ENCODE peak calls at places on chromosomes 1 and 21, in six cellular contexts. One of them, this sample, is unnamed.

GRCh38 chr21:37562920-37563640 is 196.5 kb downstream of the DYRK1A start:
- DNase-seq in sciatic nerve: no peak
- DNase-seq in Peyer's patch: no peak
- DNase-seq in thyroid gland: peak; percentile 41
- DNase-seq in AG08395: peak; percentile 10
- DNase-seq in lung: no peak
- DNase-seq in this sample: no peak

GRCh38 chr1:174580801-174581200 is 133.0 kb downstream of the GPR52 start:
- DNase-seq in sciatic nerve: no peak
- DNase-seq in Peyer's patch: no peak
- DNase-seq in thyroid gland: no peak
- DNase-seq in AG08395: no peak
- DNase-seq in lung: no peak
- DNase-seq in this sample: no peak

GRCh38 chr21:32347887-32348450 is 44.8 kb downstream of the URB1 start:
- DNase-seq in sciatic nerve: no peak
- DNase-seq in Peyer's patch: no peak
- DNase-seq in thyroid gland: no peak
- DNase-seq in AG08395: no peak
- DNase-seq in lung: no peak
- DNase-seq in this sample: no peak

GRCh38 chr1:200610846-200611245 is 9.7 kb downstream of the KIF14 start:
- DNase-seq in sciatic nerve: no peak
- DNase-seq in Peyer's patch: no peak
- DNase-seq in thyroid gland: no peak
- DNase-seq in AG08395: peak; percentile 61
- DNase-seq in lung: no peak
- DNase-seq in this sample: no peak

GRCh38 chr1:86138746-86139145 is 17.8 kb downstream of the COL24A1 start:
- DNase-seq in sciatic nerve: no peak
- DNase-seq in Peyer's patch: no peak
- DNase-seq in thyroid gland: no peak
- DNase-seq in AG08395: no peak
- DNase-seq in lung: no peak
- DNase-seq in this sample: no peak

GRCh38 chr1:100448371-100448770 is 89.6 kb upstream of the GPR88 start:
- DNase-seq in sciatic nerve: no peak
- DNase-seq in Peyer's patch: no peak
- DNase-seq in thyroid gland: no peak
- DNase-seq in AG08395: no peak
- DNase-seq in lung: no peak
- DNase-seq in this sample: no peak

GRCh38 chr1:248837045-248837793 is 805 bp upstream of the ZNF672 start:
- DNase-seq in sciatic nerve: peak; percentile 39
- DNase-seq in Peyer's patch: no peak
- DNase-seq in thyroid gland: no peak
- DNase-seq in AG08395: no peak
- DNase-seq in lung: no peak
- DNase-seq in this sample: no peak

GRCh38 chr1:16267690-16268180 is 30.8 kb upstream of the CPLANE2 start:
- DNase-seq in sciatic nerve: no peak
- DNase-seq in Peyer's patch: no peak
- DNase-seq in thyroid gland: no peak
- DNase-seq in AG08395: no peak
- DNase-seq in lung: no peak
- DNase-seq in this sample: no peak

GRCh38 chr1:102837551-102837950 is 270.8 kb downstream of the COL11A1 start:
- DNase-seq in sciatic nerve: no peak
- DNase-seq in Peyer's patch: no peak
- DNase-seq in thyroid gland: no peak
- DNase-seq in AG08395: no peak
- DNase-seq in lung: no peak
- DNase-seq in this sample: no peak

GRCh38 chr1:228983661-228984060 is 248.4 kb downstream of the RHOU start:
- DNase-seq in sciatic nerve: no peak
- DNase-seq in Peyer's patch: peak; percentile 4
- DNase-seq in thyroid gland: no peak
- DNase-seq in AG08395: no peak
- DNase-seq in lung: no peak
- DNase-seq in this sample: no peak

GRCh38 chr1:39410915-39411436 is 80.5 kb upstream of the BMP8A start:
- DNase-seq in sciatic nerve: peak; percentile 78
- DNase-seq in Peyer's patch: peak; percentile 60
- DNase-seq in thyroid gland: peak; percentile 97
- DNase-seq in AG08395: peak; percentile 85
- DNase-seq in lung: peak; percentile 90
- DNase-seq in this sample: no peak

GRCh38 chr1:61287734-61288133 is 205.4 kb downstream of the NFIA start:
- DNase-seq in sciatic nerve: no peak
- DNase-seq in Peyer's patch: no peak
- DNase-seq in thyroid gland: no peak
- DNase-seq in AG08395: peak; percentile 7
- DNase-seq in lung: no peak
- DNase-seq in this sample: no peak

GRCh38 chr1:25837253-25837875 is 17.6 kb downstream of the MTFR1L start:
- DNase-seq in sciatic nerve: no peak
- DNase-seq in Peyer's patch: no peak
- DNase-seq in thyroid gland: no peak
- DNase-seq in AG08395: no peak
- DNase-seq in lung: no peak
- DNase-seq in this sample: no peak

GRCh38 chr1:151310986-151311385 is 16.2 kb downstream of the PI4KB start:
- DNase-seq in sciatic nerve: no peak
- DNase-seq in Peyer's patch: no peak
- DNase-seq in thyroid gland: no peak
- DNase-seq in AG08395: no peak
- DNase-seq in lung: no peak
- DNase-seq in this sample: no peak

GRCh38 chr1:6491966-6492365 is 499 bp upstream of the PLEKHG5 start:
- DNase-seq in sciatic nerve: no peak
- DNase-seq in Peyer's patch: no peak
- DNase-seq in thyroid gland: no peak
- DNase-seq in AG08395: no peak
- DNase-seq in lung: no peak
- DNase-seq in this sample: no peak

GRCh38 chr1:153415850-153416570 is at the start of gene S100A7A:
- DNase-seq in sciatic nerve: no peak
- DNase-seq in Peyer's patch: no peak
- DNase-seq in thyroid gland: no peak
- DNase-seq in AG08395: no peak
- DNase-seq in lung: no peak
- DNase-seq in this sample: no peak

GRCh38 chr1:196105901-196106300 is 502.3 kb downstream of the KCNT2 start:
- DNase-seq in sciatic nerve: no peak
- DNase-seq in Peyer's patch: no peak
- DNase-seq in thyroid gland: no peak
- DNase-seq in AG08395: no peak
- DNase-seq in lung: no peak
- DNase-seq in this sample: no peak

GRCh38 chr1:48916121-48917069 is 139.7 kb upstream of the BEND5 start:
- DNase-seq in sciatic nerve: no peak
- DNase-seq in Peyer's patch: no peak
- DNase-seq in thyroid gland: peak; percentile 2
- DNase-seq in AG08395: peak; percentile 77
- DNase-seq in lung: no peak
- DNase-seq in this sample: no peak

GRCh38 chr1:154404511-154404931 is 622 bp upstream of the IL6R start:
- DNase-seq in sciatic nerve: peak; percentile 55
- DNase-seq in Peyer's patch: no peak
- DNase-seq in thyroid gland: no peak
- DNase-seq in AG08395: no peak
- DNase-seq in lung: no peak
- DNase-seq in this sample: no peak

GRCh38 chr1:81121324-81121723 is 679.4 kb upstream of the ADGRL2 start:
- DNase-seq in sciatic nerve: no peak
- DNase-seq in Peyer's patch: no peak
- DNase-seq in thyroid gland: no peak
- DNase-seq in AG08395: no peak
- DNase-seq in lung: no peak
- DNase-seq in this sample: no peak

GRCh38 chr1:183267646-183268431 is 81.8 kb downstream of the LAMC2 start:
- DNase-seq in sciatic nerve: no peak
- DNase-seq in Peyer's patch: no peak
- DNase-seq in thyroid gland: no peak
- DNase-seq in AG08395: peak; percentile 87
- DNase-seq in lung: no peak
- DNase-seq in this sample: no peak

GRCh38 chr1:205321109-205321958 is at the start of gene NUAK2:
- DNase-seq in sciatic nerve: peak; percentile 93
- DNase-seq in Peyer's patch: peak; percentile 98
- DNase-seq in thyroid gland: peak; percentile 99
- DNase-seq in AG08395: peak; percentile 92
- DNase-seq in lung: peak; percentile 94
- DNase-seq in this sample: no peak

GRCh38 chr1:76861149-76861548 is 6.1 kb upstream of the ST6GALNAC5 start:
- DNase-seq in sciatic nerve: no peak
- DNase-seq in Peyer's patch: no peak
- DNase-seq in thyroid gland: no peak
- DNase-seq in AG08395: no peak
- DNase-seq in lung: no peak
- DNase-seq in this sample: no peak

GRCh38 chr1:39196244-39197215 is 8.0 kb upstream of the MACF1 start:
- DNase-seq in sciatic nerve: no peak
- DNase-seq in Peyer's patch: no peak
- DNase-seq in thyroid gland: no peak
- DNase-seq in AG08395: peak; percentile 44
- DNase-seq in lung: no peak
- DNase-seq in this sample: no peak

GRCh38 chr21:44881586-44881939 is 8.1 kb upstream of the PTTG1IP start:
- DNase-seq in sciatic nerve: no peak
- DNase-seq in Peyer's patch: no peak
- DNase-seq in thyroid gland: peak; percentile 81
- DNase-seq in AG08395: no peak
- DNase-seq in lung: no peak
- DNase-seq in this sample: peak; percentile 43

GRCh38 chr1:231460614-231461013 is 38.5 kb upstream of the EGLN1 start:
- DNase-seq in sciatic nerve: no peak
- DNase-seq in Peyer's patch: no peak
- DNase-seq in thyroid gland: no peak
- DNase-seq in AG08395: no peak
- DNase-seq in lung: no peak
- DNase-seq in this sample: no peak

GRCh38 chr1:228450200-228450599 is 33.5 kb upstream of the TRIM17 start:
- DNase-seq in sciatic nerve: no peak
- DNase-seq in Peyer's patch: no peak
- DNase-seq in thyroid gland: no peak
- DNase-seq in AG08395: no peak
- DNase-seq in lung: no peak
- DNase-seq in this sample: no peak

GRCh38 chr1:48025076-48025475 is 27.9 kb upstream of the TRABD2B start:
- DNase-seq in sciatic nerve: no peak
- DNase-seq in Peyer's patch: no peak
- DNase-seq in thyroid gland: no peak
- DNase-seq in AG08395: no peak
- DNase-seq in lung: no peak
- DNase-seq in this sample: no peak

GRCh38 chr1:237282266-237282783 is 240.3 kb downstream of the RYR2 start:
- DNase-seq in sciatic nerve: no peak
- DNase-seq in Peyer's patch: no peak
- DNase-seq in thyroid gland: no peak
- DNase-seq in AG08395: no peak
- DNase-seq in lung: no peak
- DNase-seq in this sample: no peak

GRCh38 chr1:150210741-150211140 is 25.2 kb downstream of the ANP32E start:
- DNase-seq in sciatic nerve: no peak
- DNase-seq in Peyer's patch: no peak
- DNase-seq in thyroid gland: no peak
- DNase-seq in AG08395: no peak
- DNase-seq in lung: no peak
- DNase-seq in this sample: no peak

GRCh38 chr21:46153259-46154154 is 1.9 kb downstream of the FTCD start:
- DNase-seq in sciatic nerve: peak; percentile 78
- DNase-seq in Peyer's patch: peak; percentile 66
- DNase-seq in thyroid gland: peak; percentile 53
- DNase-seq in AG08395: peak; percentile 75
- DNase-seq in lung: no peak
- DNase-seq in this sample: peak; percentile 87

GRCh38 chr1:28887418-28887834 is 26.9 kb upstream of the EPB41 start:
- DNase-seq in sciatic nerve: no peak
- DNase-seq in Peyer's patch: no peak
- DNase-seq in thyroid gland: peak; percentile 49
- DNase-seq in AG08395: no peak
- DNase-seq in lung: no peak
- DNase-seq in this sample: no peak

GRCh38 chr1:23644555-23644866 is 47.1 kb upstream of the RPL11 start:
- DNase-seq in sciatic nerve: no peak
- DNase-seq in Peyer's patch: no peak
- DNase-seq in thyroid gland: no peak
- DNase-seq in AG08395: no peak
- DNase-seq in lung: no peak
- DNase-seq in this sample: no peak

GRCh38 chr1:171833091-171833822 is 8.0 kb upstream of the DNM3 start:
- DNase-seq in sciatic nerve: no peak
- DNase-seq in Peyer's patch: no peak
- DNase-seq in thyroid gland: no peak
- DNase-seq in AG08395: peak; percentile 12
- DNase-seq in lung: no peak
- DNase-seq in this sample: no peak

GRCh38 chr1:6460349-6461236 is 5.4 kb downstream of the TNFRSF25 start:
- DNase-seq in sciatic nerve: no peak
- DNase-seq in Peyer's patch: no peak
- DNase-seq in thyroid gland: no peak
- DNase-seq in AG08395: no peak
- DNase-seq in lung: no peak
- DNase-seq in this sample: peak; percentile 84

GRCh38 chr1:175072131-175072941 is 4.7 kb downstream of the TNN start:
- DNase-seq in sciatic nerve: peak; percentile 74
- DNase-seq in Peyer's patch: no peak
- DNase-seq in thyroid gland: no peak
- DNase-seq in AG08395: peak; percentile 65
- DNase-seq in lung: no peak
- DNase-seq in this sample: no peak

This sample was measured in chondrocyte.